ENCODE peak calls at places on chromosome X, in five cellular contexts. L is esophagus muscularis mucosa, J is tibial nerve, A is transverse colon, D is sigmoid colon. F is an unnamed sample.

GRCh38 chrX:119640621-119641020 is 34.4 kb upstream of the NKRF start:
- DNase-seq in J (no peak), L (no peak), D (no peak), A (no peak), F (no peak)

GRCh38 chrX:53340852-53341645 is 59.7 kb upstream of the IQSEC2 start:
- DNase-seq in D (no peak), A (no peak), L (no peak), J (no peak), F (peak; percentile 10)

GRCh38 chrX:47497274-47497673 is 14.3 kb upstream of the ZNF41 start:
- DNase-seq in D (no peak), J (no peak), L (no peak), A (no peak), F (no peak)

GRCh38 chrX:150766351-150767044 is 73.3 kb downstream of the MTMR1 start:
- DNase-seq in A (no peak), D (no peak), J (no peak), L (no peak), F (no peak)

GRCh38 chrX:22073928-22074327 is 41.8 kb downstream of the PHEX start:
- DNase-seq in L (no peak), J (no peak), A (no peak), D (no peak), F (no peak)

GRCh38 chrX:75746891-75747639 is 38.0 kb downstream of the MAGEE2 start:
- DNase-seq in J (peak; percentile 7), D (no peak), L (no peak), A (peak; percentile 33), F (peak; percentile 25)

GRCh38 chrX:151776113-151776790 is 41.7 kb downstream of the CNGA2 start:
- DNase-seq in D (no peak), L (no peak), J (peak; percentile 13), A (no peak), F (no peak)

GRCh38 chrX:107448625-107449468 is 605 bp upstream of the FRMPD3 start:
- DNase-seq in D (no peak), A (no peak), J (no peak), L (no peak), F (peak; percentile 32)

GRCh38 chrX:107748490-107748889 is 27.1 kb downstream of the TSC22D3 start:
- DNase-seq in J (no peak), D (no peak), L (no peak), A (no peak), F (no peak)

GRCh38 chrX:14899607-14900006 is 26.4 kb downstream of the MOSPD2 start:
- DNase-seq in J (no peak), D (no peak), L (no peak), A (no peak), F (no peak)

GRCh38 chrX:134520860-134521390 is 61.0 kb downstream of the HPRT1 start:
- DNase-seq in L (no peak), J (peak; percentile 11), D (no peak), A (peak; percentile 23), F (no peak)

GRCh38 chrX:2748815-2749188 is 3.0 kb upstream of the XG start:
- DNase-seq in A (no peak), J (no peak), D (no peak), L (no peak), F (no peak)
- TF ChIP-seq EP300 in A (no peak), J (no peak), D (no peak), L (no peak), F (no peak)

GRCh38 chrX:103120748-103121147 is 27.8 kb upstream of the NXF3 start:
- DNase-seq in L (no peak), D (no peak), J (no peak), A (no peak), F (no peak)

GRCh38 chrX:103124284-103124683 is 31.3 kb upstream of the NXF3 start:
- DNase-seq in D (no peak), L (no peak), A (no peak), J (no peak), F (no peak)
- TF ChIP-seq EP300 in D (no peak), L (no peak), A (no peak), J (no peak), F (no peak)

DNA sequence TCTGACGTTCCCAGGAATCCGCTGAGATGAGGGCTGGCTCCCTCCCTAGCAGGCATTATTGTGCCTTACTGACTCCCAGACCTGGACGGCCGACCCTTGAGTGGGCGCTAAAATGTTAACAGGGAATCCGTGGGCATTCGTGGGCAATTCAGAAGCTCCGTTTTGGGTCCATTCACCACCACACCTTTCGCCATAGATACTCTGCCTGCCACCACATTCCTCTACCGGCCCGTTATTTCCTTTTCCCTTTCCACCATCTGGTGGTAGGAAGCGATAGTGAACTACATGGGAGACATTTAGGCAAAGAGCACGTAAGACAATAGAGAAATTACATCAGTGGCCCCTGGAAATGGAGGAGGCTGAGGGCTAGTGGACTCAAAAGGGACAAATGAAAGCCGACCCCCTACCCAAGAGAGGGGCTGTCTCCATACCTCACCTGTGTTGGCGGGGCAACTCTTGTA is 1.0 kb upstream of the SH3KBP1 start:
- DNase-seq in L (no peak), A (no peak), D (no peak), J (peak; percentile 59), F (no peak)
- TF ChIP-seq EP300 in L (no peak), A (no peak), D (no peak), J (peak; percentile 21), F (no peak)

GRCh38 chrX:57155171-57155570 is 18.0 kb upstream of the SPIN2A start:
- DNase-seq in L (no peak), J (no peak), D (no peak), A (peak; percentile 29), F (no peak)
- TF ChIP-seq EP300 in L (no peak), J (no peak), D (no peak), A (no peak), F (no peak)

GRCh38 chrX:41084360-41085104 is 713 bp upstream of the USP9X start:
- DNase-seq in A (peak; percentile 99), L (peak; percentile 99), D (peak; percentile 100), J (peak; percentile 98), F (peak; percentile 97)
- TF ChIP-seq EP300 in A (peak; percentile 85), L (peak; percentile 64), D (peak; percentile 45), J (peak; percentile 90), F (peak; percentile 16)

F was measured in upper lobe of left lung.